ENCODE peak calls at places on chromosomes 5 and 9, in four cellular contexts. One of them, this sample, is unnamed. For H3K36me3, the result is how much of the 10 kb centered on the place peaks cover.

GRCh38 chr9:136053757-136054142 is 41.3 kb downstream of the NACC2 start:
- DNase-seq in brain microvascular endothelial cell: no peak
- DNase-seq in colonic mucosa: no peak
- DNase-seq in sigmoid colon: peak
- DNase-seq in this sample: no peak

GRCh38 chr5:148309019-148309418 is 3.2 kb upstream of the SPINK7 start:
- DNase-seq in sigmoid colon: no peak
- DNase-seq in colonic mucosa: no peak
- DNase-seq in brain microvascular endothelial cell: no peak
- DNase-seq in this sample: no peak

GRCh38 chr5:13745508-13745907 is 199.0 kb downstream of the DNAH5 start:
- DNase-seq in brain microvascular endothelial cell: peak
- DNase-seq in sigmoid colon: no peak
- DNase-seq in colonic mucosa: no peak
- DNase-seq in this sample: no peak

GRCh38 chr9:34884732-34885131 is 73.4 kb upstream of the PHF24 start:
- DNase-seq in brain microvascular endothelial cell: no peak
- DNase-seq in sigmoid colon: no peak
- DNase-seq in colonic mucosa: no peak
- DNase-seq in this sample: no peak

GRCh38 chr5:158843305-158843704 is 256.4 kb downstream of the EBF1 start:
- DNase-seq in sigmoid colon: no peak
- DNase-seq in colonic mucosa: no peak
- DNase-seq in brain microvascular endothelial cell: no peak
- DNase-seq in this sample: no peak

GRCh38 chr9:89911721-89912604 is 307.2 kb downstream of the GADD45G start:
- DNase-seq in colonic mucosa: no peak
- DNase-seq in brain microvascular endothelial cell: no peak
- DNase-seq in sigmoid colon: no peak
- DNase-seq in this sample: no peak

GRCh38 chr9:12916037-12916436 is 141.2 kb downstream of the LURAP1L start:
- DNase-seq in brain microvascular endothelial cell: no peak
- DNase-seq in colonic mucosa: no peak
- DNase-seq in sigmoid colon: no peak
- DNase-seq in this sample: no peak

GRCh38 chr5:148939676-148940075 is 113.3 kb downstream of the ADRB2 start:
- DNase-seq in brain microvascular endothelial cell: no peak
- DNase-seq in colonic mucosa: no peak
- DNase-seq in sigmoid colon: no peak
- DNase-seq in this sample: no peak

GRCh38 chr9:110626109-110626829 is 42.3 kb upstream of the MUSK start:
- DNase-seq in brain microvascular endothelial cell: peak
- DNase-seq in sigmoid colon: no peak
- DNase-seq in colonic mucosa: no peak
- DNase-seq in this sample: no peak

GRCh38 chr5:59430066-59430702 is 463.3 kb downstream of the PDE4D start:
- DNase-seq in colonic mucosa: no peak
- DNase-seq in brain microvascular endothelial cell: no peak
- DNase-seq in sigmoid colon: no peak
- DNase-seq in this sample: no peak

GRCh38 chr5:1777281-1778137 is 22.1 kb downstream of the MRPL36 start:
- DNase-seq in brain microvascular endothelial cell: no peak
- DNase-seq in colonic mucosa: no peak
- DNase-seq in sigmoid colon: peak
- DNase-seq in this sample: no peak

GRCh38 chr5:6755519-6755918 is 42.3 kb downstream of the TENT4A start:
- DNase-seq in brain microvascular endothelial cell: no peak
- DNase-seq in sigmoid colon: peak
- DNase-seq in colonic mucosa: no peak
- DNase-seq in this sample: no peak

DNA sequence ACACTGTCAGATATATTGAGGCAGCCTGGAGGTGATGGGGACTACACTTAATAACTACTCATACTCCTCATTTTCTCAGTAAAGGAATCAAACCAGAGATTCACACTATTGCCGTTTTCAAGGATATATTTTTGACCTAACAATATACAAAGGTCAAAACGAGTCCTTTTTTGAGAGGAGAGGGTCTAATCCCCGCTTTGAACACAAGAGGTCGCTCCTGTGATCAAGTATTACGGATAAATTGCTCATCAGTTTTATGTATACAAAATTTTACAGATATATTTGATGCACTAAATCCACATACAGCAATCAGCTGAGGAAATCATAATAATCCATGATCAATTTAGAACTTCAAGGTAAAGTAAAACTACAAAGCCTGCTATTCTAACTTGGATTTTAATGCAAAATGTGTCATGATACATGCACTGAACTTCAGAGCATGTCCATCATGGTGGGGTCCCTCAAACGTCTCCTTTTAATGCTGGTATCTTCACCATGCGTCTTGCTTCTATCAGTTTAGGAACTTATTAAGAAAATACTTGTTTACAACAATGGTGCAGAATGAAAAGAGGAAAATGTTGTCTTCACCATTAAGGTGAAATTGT is 2.5 kb upstream of the ISL1 start:
- DNase-seq in brain microvascular endothelial cell: peak
- DNase-seq in colonic mucosa: no peak
- DNase-seq in sigmoid colon: no peak
- DNase-seq in this sample: no peak
- TF ChIP-seq CTCF in brain microvascular endothelial cell: peak
- TF ChIP-seq CTCF in colonic mucosa: peak
- TF ChIP-seq CTCF in sigmoid colon: peak
- TF ChIP-seq CTCF in this sample: no peak

GRCh38 chr5:174100490-174100889 is 55.0 kb downstream of the NSG2 start:
- DNase-seq in brain microvascular endothelial cell: no peak
- DNase-seq in sigmoid colon: no peak
- DNase-seq in colonic mucosa: no peak
- DNase-seq in this sample: no peak
- H3K36me3 ChIP-seq in brain microvascular endothelial cell: under half
- H3K36me3 ChIP-seq in sigmoid colon: under half
- H3K36me3 ChIP-seq in colonic mucosa: under half
- H3K36me3 ChIP-seq in this sample: under half

DNA sequence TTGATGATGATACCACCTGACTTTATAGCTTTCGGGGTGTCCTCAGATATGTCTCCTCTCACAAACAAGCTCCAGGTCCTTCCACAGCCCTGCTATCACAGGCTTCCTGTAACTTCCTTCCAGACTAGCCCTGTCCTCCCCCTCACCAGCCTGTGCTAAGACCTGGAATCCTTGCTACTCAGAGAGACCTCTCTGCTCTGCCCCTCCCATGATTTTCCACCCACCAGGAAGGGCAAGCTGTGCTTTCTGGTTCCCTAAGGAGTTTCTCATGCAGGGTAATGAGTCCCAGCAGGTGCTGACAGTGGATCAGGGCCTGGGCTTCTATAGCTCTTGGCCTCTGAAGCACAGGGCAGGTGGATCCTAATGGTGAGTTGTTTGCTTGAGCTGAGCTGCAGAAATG is 86.9 kb downstream of the AOPEP start:
- DNase-seq in brain microvascular endothelial cell: no peak
- DNase-seq in sigmoid colon: no peak
- DNase-seq in colonic mucosa: no peak
- DNase-seq in this sample: no peak
- H3K4me3 ChIP-seq in brain microvascular endothelial cell: no peak
- H3K4me3 ChIP-seq in sigmoid colon: no peak
- H3K4me3 ChIP-seq in colonic mucosa: no peak
- H3K4me3 ChIP-seq in this sample: no peak

DNA sequence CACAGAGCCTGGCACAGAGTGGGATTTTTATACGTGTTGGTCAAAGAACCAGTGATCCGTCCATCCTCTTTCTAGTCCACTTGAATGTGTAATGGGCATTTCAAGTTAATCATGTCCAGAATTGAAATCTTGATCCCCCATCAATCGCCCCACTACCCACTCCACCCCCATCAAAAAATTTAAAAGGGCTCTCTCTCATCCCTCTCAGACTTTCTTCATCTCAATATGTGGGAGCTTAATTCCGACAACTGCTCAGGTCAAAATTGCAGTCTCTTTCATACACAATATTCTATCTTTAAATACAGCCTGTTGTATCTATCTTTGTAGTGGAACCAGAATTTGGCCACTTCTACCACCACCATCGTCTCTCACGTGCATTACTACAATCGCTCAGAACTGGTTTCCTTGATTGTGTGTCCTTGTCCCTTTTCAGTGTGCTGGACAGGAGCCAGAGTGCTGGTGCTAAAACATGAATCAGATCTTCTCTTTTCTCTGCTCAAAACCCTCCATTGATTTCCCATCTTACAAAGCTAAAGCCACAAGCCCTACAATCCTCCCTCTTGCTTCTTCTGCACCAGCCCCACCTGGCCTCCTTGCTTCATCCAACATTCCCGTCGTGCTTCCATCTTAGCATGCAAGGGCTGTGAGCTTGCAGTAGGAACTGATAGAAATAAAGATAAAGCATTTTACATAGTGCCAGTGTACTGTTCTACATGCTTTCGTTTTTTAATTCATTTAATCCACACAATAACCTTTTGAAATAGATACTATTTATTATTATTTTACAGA is 830 bp upstream of the KIF3A start:
- DNase-seq in sigmoid colon: no peak
- DNase-seq in colonic mucosa: no peak
- DNase-seq in brain microvascular endothelial cell: no peak
- DNase-seq in this sample: no peak
- TF ChIP-seq CTCF in sigmoid colon: no peak
- TF ChIP-seq CTCF in colonic mucosa: no peak
- TF ChIP-seq CTCF in brain microvascular endothelial cell: no peak
- TF ChIP-seq CTCF in this sample: no peak

DNA sequence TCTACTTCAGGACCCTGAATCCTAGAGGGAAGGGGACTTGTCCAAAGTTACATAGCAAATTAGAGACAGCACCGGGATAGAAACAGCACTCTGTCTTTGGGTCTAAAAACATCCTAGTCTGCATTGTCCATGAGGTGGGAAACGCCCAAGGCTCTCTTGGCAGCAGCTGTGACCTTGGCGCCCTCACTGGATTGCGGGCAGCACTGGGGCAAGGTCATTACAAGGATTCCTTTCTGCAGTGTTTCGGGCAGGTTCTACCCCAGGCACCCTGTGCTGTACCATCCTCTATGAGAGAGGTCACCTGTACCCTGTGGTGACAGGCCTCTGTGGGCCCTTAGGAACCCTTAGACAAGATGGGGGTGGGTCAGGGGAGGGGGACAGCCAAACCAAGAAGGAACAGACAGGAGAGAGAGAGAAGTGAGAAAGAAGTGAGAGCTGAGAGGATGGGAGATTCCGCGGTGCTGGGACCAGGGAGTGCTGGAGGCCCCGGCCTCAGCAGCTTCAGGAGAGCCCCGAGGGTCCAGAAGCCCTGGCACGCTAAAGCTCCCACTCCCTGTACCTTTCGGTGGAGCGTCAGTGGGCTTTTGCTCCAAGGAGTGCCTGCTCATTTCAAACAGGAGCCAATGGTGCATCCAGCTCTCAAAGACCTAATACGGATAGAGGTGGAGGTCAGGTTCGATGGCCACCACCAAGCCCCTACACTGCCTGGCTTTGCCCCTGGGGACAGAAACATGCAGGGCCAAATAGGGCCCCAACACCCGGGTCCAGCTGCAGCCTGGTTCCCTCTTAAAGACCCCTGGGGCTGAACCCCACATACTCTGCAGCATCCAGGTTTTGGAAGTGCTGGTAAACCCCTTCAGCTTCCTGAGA is 8.4 kb downstream of the CD74 start:
- DNase-seq in brain microvascular endothelial cell: no peak
- DNase-seq in colonic mucosa: no peak
- DNase-seq in sigmoid colon: no peak
- DNase-seq in this sample: no peak
- H3K36me3 ChIP-seq in brain microvascular endothelial cell: under half
- H3K36me3 ChIP-seq in colonic mucosa: under half
- H3K36me3 ChIP-seq in sigmoid colon: under half
- H3K36me3 ChIP-seq in this sample: under half

DNA sequence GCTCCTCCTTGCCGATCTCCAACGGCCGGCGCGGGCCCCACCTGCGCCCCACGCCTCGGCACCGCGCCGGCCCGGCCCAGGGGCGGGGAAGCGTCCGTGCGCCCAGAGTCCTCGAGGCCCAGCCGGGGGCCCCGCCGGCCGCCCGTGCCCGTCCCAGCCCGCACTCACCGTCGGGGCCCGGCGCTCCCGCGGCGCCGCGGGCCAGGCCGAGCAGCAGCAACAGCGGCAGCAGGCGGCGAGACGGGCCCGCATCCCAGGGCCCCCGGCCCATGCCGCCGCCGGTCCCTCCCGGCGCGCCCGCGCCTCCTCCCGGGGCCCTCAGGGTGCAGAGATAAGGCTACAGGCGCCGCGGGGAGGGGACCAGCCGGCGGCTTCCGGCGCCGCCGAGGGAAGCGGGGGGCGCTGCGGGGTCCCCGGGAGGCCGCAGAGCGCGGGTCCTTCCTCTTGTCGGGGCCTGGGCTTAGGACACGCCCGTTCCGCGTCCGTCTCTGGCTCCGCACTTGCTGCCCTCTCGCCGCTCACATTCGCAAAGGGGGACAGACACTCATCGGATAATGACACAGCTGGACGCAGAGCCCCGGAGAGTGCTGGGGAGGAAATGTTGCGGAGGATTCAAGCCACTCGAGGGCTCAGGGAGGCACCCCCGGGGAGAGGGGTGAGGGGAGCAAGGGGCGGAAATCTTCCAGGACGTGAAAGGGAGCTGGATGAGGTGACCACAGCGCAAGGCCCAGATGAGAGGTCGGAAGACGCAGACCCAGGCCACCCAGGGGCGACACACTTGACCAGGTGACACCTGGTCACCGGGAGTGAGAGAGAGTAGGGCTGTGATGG is at the start of gene SUSD1:
- DNase-seq in colonic mucosa: peak
- DNase-seq in sigmoid colon: no peak
- DNase-seq in brain microvascular endothelial cell: no peak
- DNase-seq in this sample: peak
- H3K4me3 ChIP-seq in colonic mucosa: peak
- H3K4me3 ChIP-seq in sigmoid colon: peak
- H3K4me3 ChIP-seq in brain microvascular endothelial cell: peak
- H3K4me3 ChIP-seq in this sample: peak

DNA sequence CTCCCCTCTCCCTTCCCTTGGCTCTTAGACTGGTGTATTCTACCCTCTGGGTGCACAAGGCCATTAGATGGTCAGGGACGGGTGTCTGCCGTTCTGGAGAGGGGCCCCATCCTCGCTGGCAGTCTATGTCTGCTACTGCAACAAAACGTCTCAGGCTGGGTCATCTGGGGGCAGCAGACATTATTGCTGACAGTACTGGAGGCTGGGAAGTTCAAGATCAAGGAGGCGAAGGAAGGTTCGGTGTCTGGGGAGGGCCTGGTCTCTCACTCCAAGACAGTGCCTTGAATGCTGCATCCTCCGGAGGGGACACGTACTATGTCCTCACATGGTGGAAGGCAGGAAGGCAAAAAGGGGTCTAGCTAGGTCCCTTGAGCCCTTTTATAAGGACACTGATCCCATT is 93.4 kb upstream of the COL5A1 start:
- DNase-seq in sigmoid colon: peak
- DNase-seq in brain microvascular endothelial cell: no peak
- DNase-seq in colonic mucosa: no peak
- DNase-seq in this sample: no peak
- TF ChIP-seq CTCF in sigmoid colon: no peak
- TF ChIP-seq CTCF in brain microvascular endothelial cell: no peak
- TF ChIP-seq CTCF in colonic mucosa: no peak
- TF ChIP-seq CTCF in this sample: no peak

DNA sequence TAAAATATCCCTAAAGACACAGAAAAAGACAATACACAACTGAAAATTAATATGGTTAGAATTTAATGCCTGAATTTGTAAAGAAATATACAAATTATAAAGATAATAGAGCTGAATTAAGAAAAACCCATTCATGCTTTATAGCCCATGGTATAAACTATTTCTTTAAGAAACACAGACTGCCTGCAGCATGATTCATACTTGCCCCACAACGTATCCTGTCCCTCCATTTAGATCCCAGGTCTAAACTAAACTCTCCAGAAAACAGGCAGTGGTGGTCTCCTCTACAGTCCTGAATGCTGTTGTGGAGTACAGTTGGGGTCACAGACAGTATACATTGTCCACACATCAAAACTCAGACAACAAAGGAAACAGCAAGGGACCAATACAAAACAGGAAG is 24.8 kb downstream of the IL6ST start:
- DNase-seq in colonic mucosa: no peak
- DNase-seq in brain microvascular endothelial cell: peak
- DNase-seq in sigmoid colon: no peak
- DNase-seq in this sample: no peak
- H3K36me3 ChIP-seq in colonic mucosa: under half
- H3K36me3 ChIP-seq in brain microvascular endothelial cell: under half
- H3K36me3 ChIP-seq in sigmoid colon: under half
- H3K36me3 ChIP-seq in this sample: under half

This sample was measured in Peyer's patch.